ENCODE peak calls at places on chromosome X, in five cellular contexts. E, O, G, A and S are unnamed samples.

GRCh38 chrX:50049228-50049627 is 126.8 kb downstream of the CLCN5 start:
- DNase-seq in G (no peak), O (no peak), A (no peak), E (no peak), S (no peak)

GRCh38 chrX:115898382-115899001 is 272.1 kb upstream of the AGTR2 start:
- DNase-seq in G (no peak), E (no peak), O (peak), A (no peak), S (no peak)

GRCh38 chrX:118520206-118520857 is 24.7 kb downstream of the DOCK11 start:
- DNase-seq in O (no peak), E (no peak), A (no peak), G (no peak), S (no peak)

GRCh38 chrX:9341305-9342201 is 123.3 kb upstream of the TBL1X start:
- DNase-seq in E (peak), G (peak), O (peak), A (no peak), S (peak)

GRCh38 chrX:13791145-13791544 is 25.7 kb downstream of the GPM6B start:
- DNase-seq in A (no peak), E (no peak), O (no peak), G (no peak), S (no peak)

GRCh38 chrX:126552313-126553022 is at the start of gene DCAF12L1:
- DNase-seq in A (no peak), O (no peak), E (no peak), G (no peak), S (no peak)

GRCh38 chrX:12390301-12390700 is 252.0 kb downstream of the FRMPD4 start:
- DNase-seq in A (no peak), O (no peak), G (no peak), E (no peak), S (no peak)

GRCh38 chrX:39903937-39904336 is 193.8 kb downstream of the BCOR start:
- DNase-seq in G (no peak), O (no peak), A (peak), E (no peak), S (no peak)

GRCh38 chrX:11890843-11891514 is 132.9 kb downstream of the MSL3 start:
- DNase-seq in E (peak), O (no peak), G (peak), A (no peak), S (no peak)

DNA sequence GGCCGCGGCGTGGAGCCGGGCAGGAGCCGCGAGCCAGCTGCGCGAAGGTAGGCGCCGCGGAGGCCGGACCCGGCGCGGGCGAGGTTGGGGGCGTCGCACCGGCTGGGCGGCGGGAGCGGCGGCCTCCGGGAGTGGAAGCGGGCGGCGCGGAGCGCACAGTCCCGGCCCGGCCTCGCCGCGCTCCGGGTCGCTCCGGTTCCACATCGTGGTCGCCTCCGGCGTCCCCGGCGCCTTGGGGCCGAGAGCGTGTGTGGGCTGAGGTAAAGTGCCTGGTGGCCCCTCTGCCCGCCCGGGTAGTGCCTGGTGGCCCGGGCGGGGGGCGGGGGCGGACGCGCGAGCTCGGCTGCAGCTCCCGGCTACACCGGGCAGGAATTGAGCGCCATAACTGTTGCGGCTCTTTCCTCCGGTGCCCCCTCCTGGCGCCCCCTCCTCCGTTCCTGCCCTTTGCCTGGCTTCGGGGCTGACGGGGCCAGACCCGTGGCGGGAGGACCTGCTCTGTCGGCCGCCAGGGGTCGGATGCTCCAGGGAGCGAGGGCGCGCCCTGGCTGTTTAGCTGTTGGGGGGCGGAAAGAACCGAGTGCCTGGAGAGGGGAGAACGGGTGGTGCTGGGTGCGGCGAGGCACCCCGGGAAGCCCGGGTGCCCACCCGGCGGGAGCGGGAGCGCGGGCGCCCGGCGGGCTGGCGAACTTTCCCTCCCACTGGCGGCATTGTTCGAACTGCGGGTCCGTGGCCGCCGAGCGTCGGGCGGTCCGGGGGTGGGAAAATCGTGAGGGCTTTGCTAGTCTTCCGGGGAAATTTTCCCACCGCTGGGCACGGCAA is 661 bp downstream of the JADE3 start:
- DNase-seq in G (peak), A (no peak), E (no peak), O (peak), S (peak)
- H3K27ac ChIP-seq in G (peak), A (no peak), E (peak), O (peak), S (no peak)

GRCh38 chrX:71106427-71106826 is at the start of gene CXorf65:
- DNase-seq in G (no peak), E (no peak), O (no peak), A (no peak), S (no peak)

GRCh38 chrX:71100581-71101505 is 5.2 kb downstream of the FOXO4 start:
- DNase-seq in O (no peak), G (no peak), A (no peak), E (no peak), S (no peak)

GRCh38 chrX:71105638-71106037 is 902 bp downstream of the CXorf65 start:
- DNase-seq in A (no peak), E (no peak), O (no peak), G (no peak), S (no peak)

GRCh38 chrX:71102292-71102691 is 4.2 kb downstream of the CXorf65 start:
- DNase-seq in E (no peak), A (no peak), G (no peak), O (no peak), S (no peak)

GRCh38 chrX:71103110-71103983 is 3.2 kb downstream of the CXorf65 start:
- DNase-seq in G (no peak), A (no peak), O (no peak), E (no peak), S (no peak)
- H3K27ac ChIP-seq in G (peak), A (no peak), O (no peak), E (peak), S (no peak)

GRCh38 chrX:150642421-150642820 is 50.8 kb upstream of the MTMR1 start:
- DNase-seq in G (no peak), E (no peak), O (no peak), A (no peak), S (no peak)
- H3K27ac ChIP-seq in G (no peak), E (no peak), O (no peak), A (peak), S (no peak)

GRCh38 chrX:46165866-46166265 is 379.4 kb downstream of the ZNF674 start:
- DNase-seq in G (no peak), E (no peak), A (no peak), O (no peak), S (no peak)

GRCh38 chrX:46168254-46168653 is 377.0 kb downstream of the ZNF674 start:
- DNase-seq in E (no peak), G (peak), A (no peak), O (no peak), S (no peak)

GRCh38 chrX:46169808-46170207 is 375.4 kb downstream of the ZNF674 start:
- DNase-seq in A (no peak), E (no peak), G (no peak), O (no peak), S (no peak)

GRCh38 chrX:46165411-46165810 is 379.8 kb downstream of the ZNF674 start:
- DNase-seq in A (no peak), O (no peak), G (no peak), E (no peak), S (no peak)
- H3K27ac ChIP-seq in A (peak), O (no peak), G (no peak), E (no peak), S (no peak)